ENCODE peak calls at places on chromosome 3, in eight cellular contexts. Z is fibroblast of lung; X is pulmonary artery endothelial cell; N is stimulated activated CD4-positive, alpha-beta T cell treated with anti-CD3 and anti-CD28 coated beads, Interleukin-2, amount 100 ng/mL, for 48 hours; Y is NCI-H2171 treated with DMSO at 0.1 percent for 48 hours; T is OCI-LY7; O is activated B cell treated with CpG ODN at 0.5 μM for 24 hours; A is substantia nigra. W is an unnamed sample.

GRCh38 chr3:184227481-184227935 is 1.9 kb upstream of the VWA5B2 start:
- DNase-seq in A (peak; percentile 5), O (no peak), X (no peak), N (peak; percentile 40), Y (peak; percentile 34), T (peak; percentile 65), Z (peak; percentile 17), W (no peak)

GRCh38 chr3:172159962-172160538 is 120.7 kb downstream of the FNDC3B start:
- DNase-seq in T (no peak), O (no peak), X (no peak), Z (peak; percentile 65), N (no peak), Y (no peak), A (no peak), W (no peak)

GRCh38 chr3:2807514-2807913 is 302.7 kb downstream of the IL5RA start:
- DNase-seq in N (no peak), T (no peak), X (no peak), O (no peak), A (no peak), Z (no peak), Y (no peak), W (no peak)

GRCh38 chr3:45642731-45643152 is 46.5 kb upstream of the SACM1L start:
- DNase-seq in X (no peak), Z (peak; percentile 56), T (no peak), N (no peak), Y (no peak), O (no peak), A (no peak), W (peak; percentile 46)

GRCh38 chr3:111859974-111860859 is 1.2 kb downstream of the PHLDB2 start:
- DNase-seq in T (peak; percentile 85), Y (peak; percentile 74), Z (peak; percentile 92), N (peak; percentile 28), A (no peak), X (peak; percentile 75), O (peak; percentile 52), W (no peak)

GRCh38 chr3:179898024-179898423 is 138.7 kb downstream of the PEX5L start:
- DNase-seq in T (peak; percentile 62), A (no peak), O (no peak), N (no peak), X (peak; percentile 19), Z (peak; percentile 29), Y (peak; percentile 60), W (no peak)

GRCh38 chr3:44476181-44476599 is 1.3 kb downstream of the ZNF445 start:
- DNase-seq in A (no peak), N (no peak), O (no peak), X (no peak), Y (no peak), T (peak; percentile 21), Z (peak; percentile 37), W (no peak)

GRCh38 chr3:13561376-13561775 is 12.5 kb downstream of the FBLN2 start:
- DNase-seq in Z (no peak), X (no peak), O (no peak), A (no peak), N (no peak), Y (no peak), T (no peak), W (no peak)

GRCh38 chr3:26236991-26237682 is 385.4 kb upstream of the LRRC3B start:
- DNase-seq in A (no peak), N (no peak), Z (no peak), O (no peak), X (no peak), T (no peak), Y (no peak), W (no peak)

GRCh38 chr3:45199837-45200648 is 26.0 kb downstream of the TMEM158 start:
- DNase-seq in Z (peak; percentile 88), Y (no peak), O (no peak), N (no peak), X (no peak), T (no peak), A (no peak), W (no peak)

GRCh38 chr3:105836533-105836932 is 32.3 kb downstream of the CBLB start:
- DNase-seq in X (no peak), N (no peak), Z (peak; percentile 73), T (peak; percentile 71), O (no peak), Y (no peak), A (no peak), W (no peak)

GRCh38 chr3:87833039-87833377 is 225.8 kb downstream of the CGGBP1 start:
- DNase-seq in Z (no peak), A (no peak), T (no peak), Y (no peak), N (no peak), O (no peak), X (no peak), W (no peak)

GRCh38 chr3:77142636-77143035 is 102.7 kb downstream of the ROBO2 start:
- DNase-seq in O (no peak), X (no peak), Z (no peak), Y (no peak), T (no peak), N (no peak), A (no peak), W (no peak)

GRCh38 chr3:182909318-182910040 is 70.9 kb downstream of the DCUN1D1 start:
- DNase-seq in Z (peak; percentile 39), A (no peak), X (no peak), N (no peak), O (no peak), T (peak; percentile 41), Y (peak; percentile 20), W (no peak)

GRCh38 chr3:111819912-111820311 is 39.2 kb upstream of the PHLDB2 start:
- DNase-seq in T (no peak), Y (no peak), Z (no peak), X (no peak), O (no peak), A (no peak), N (no peak), W (no peak)

GRCh38 chr3:129657261-129658046 is 51.0 kb upstream of the PLXND1 start:
- DNase-seq in Z (peak; percentile 43), N (no peak), X (no peak), T (no peak), A (no peak), Y (no peak), O (no peak), W (no peak)

GRCh38 chr3:45595364-45596154 is 1.0 kb downstream of the LIMD1 start:
- DNase-seq in A (no peak), N (no peak), T (peak; percentile 36), O (no peak), X (no peak), Y (no peak), Z (peak; percentile 54), W (no peak)

GRCh38 chr3:55751730-55752129 is 264.6 kb upstream of the WNT5A start:
- DNase-seq in Y (no peak), T (no peak), A (no peak), O (no peak), Z (no peak), X (no peak), N (no peak), W (no peak)

GRCh38 chr3:179332240-179332639 is 9.4 kb downstream of the ZNF639 start:
- DNase-seq in X (no peak), O (no peak), T (no peak), Z (no peak), Y (no peak), A (no peak), N (no peak), W (no peak)

GRCh38 chr3:150146891-150147761 is 176.4 kb upstream of the PFN2 start:
- DNase-seq in T (no peak), N (no peak), X (no peak), Y (no peak), Z (peak; percentile 97), O (no peak), A (no peak), W (no peak)

GRCh38 chr3:80158332-80158731 is 390.5 kb upstream of the ROBO1 start:
- DNase-seq in A (no peak), N (no peak), Z (no peak), Y (no peak), X (no peak), O (no peak), T (no peak), W (no peak)

GRCh38 chr3:159532577-159532976 is 456.1 kb upstream of the IL12A start:
- DNase-seq in T (no peak), X (no peak), Z (no peak), N (no peak), A (no peak), O (no peak), Y (peak; percentile 6), W (no peak)

GRCh38 chr3:71371282-71371681 is 212.2 kb downstream of the FOXP1 start:
- DNase-seq in Z (no peak), X (no peak), Y (no peak), A (no peak), O (no peak), N (no peak), T (no peak), W (no peak)

GRCh38 chr3:45027406-45027805 is 1.3 kb downstream of the CLEC3B start:
- DNase-seq in O (no peak), Z (no peak), X (no peak), N (no peak), T (no peak), Y (no peak), A (no peak), W (no peak)

GRCh38 chr3:122782804-122783203 is 10.8 kb downstream of the HSPBAP1 start:
- DNase-seq in X (no peak), N (no peak), A (no peak), Y (no peak), Z (no peak), O (no peak), T (no peak), W (no peak)

GRCh38 chr3:9349321-9350117 is 13.3 kb upstream of the THUMPD3 start:
- DNase-seq in Y (no peak), O (no peak), N (no peak), Z (peak; percentile 66), T (no peak), X (no peak), A (no peak), W (no peak)

GRCh38 chr3:188082040-188082439 is 71.9 kb upstream of the LPP start:
- DNase-seq in O (no peak), Z (peak; percentile 64), N (no peak), A (no peak), Y (no peak), X (no peak), T (no peak), W (no peak)

W was measured in dorsolateral prefrontal cortex.